ENCODE peak calls at places on chromosome 19, in seven cellular contexts. Q is Panc1; Z is transverse colon; U is CD4-positive, alpha-beta memory T cell; G is body of pancreas; C is GM23338; A is testis. F is an unnamed sample.
A peak's percentile ranks its signal among the peaks of the same experiment; 100 is the strongest.

GRCh38 chr19:8481191-8481590 is 21.2 kb downstream of the PRAM1 start:
- DNase-seq in G (no peak), C (no peak), A (no peak), U (no peak), Z (no peak), Q (no peak), F (no peak)

GRCh38 chr19:47229674-47230121 is 1.3 kb downstream of the BBC3 start:
- DNase-seq in U (peak; percentile 43), Q (no peak), G (no peak), Z (peak; percentile 38), A (peak; percentile 45), C (no peak), F (no peak)

GRCh38 chr19:2625434-2625833 is 77.1 kb downstream of the GNG7 start:
- DNase-seq in Z (peak; percentile 75), U (no peak), G (peak; percentile 65), C (no peak), A (no peak), Q (no peak), F (no peak)

GRCh38 chr19:13629687-13630357 is 123.5 kb upstream of the CACNA1A start:
- DNase-seq in U (no peak), A (no peak), Q (no peak), C (no peak), Z (no peak), G (no peak), F (no peak)

GRCh38 chr19:35868823-35869326 is 501 bp downstream of the APLP1 start:
- DNase-seq in G (no peak), A (no peak), C (peak; percentile 20), U (no peak), Z (no peak), Q (no peak), F (no peak)

GRCh38 chr19:34370117-34370516 is 5.1 kb downstream of the GPI start:
- DNase-seq in Z (no peak), Q (no peak), G (no peak), U (no peak), C (no peak), A (no peak), F (no peak)

GRCh38 chr19:12838182-12838890 is at the start of gene MAST1:
- DNase-seq in U (peak; percentile 54), C (peak; percentile 80), G (peak; percentile 41), A (peak; percentile 45), Z (peak; percentile 46), Q (no peak), F (no peak)

GRCh38 chr19:1853295-1854031 is 5.2 kb upstream of the REXO1 start:
- DNase-seq in Q (no peak), G (peak; percentile 84), Z (peak; percentile 94), A (peak; percentile 84), C (peak; percentile 87), U (peak; percentile 77), F (peak; percentile 86)

GRCh38 chr19:2477141-2477710 is 1.3 kb downstream of the GADD45B start:
- DNase-seq in A (no peak), C (no peak), Z (peak; percentile 73), Q (no peak), G (peak; percentile 48), U (no peak), F (peak; percentile 71)

GRCh38 chr19:18650048-18650435 is 13.2 kb downstream of the KLHL26 start:
- DNase-seq in U (no peak), Z (no peak), G (peak; percentile 44), C (no peak), A (peak; percentile 74), Q (no peak), F (peak; percentile 67)

GRCh38 chr19:18460313-18460712 is 22.4 kb upstream of the ISYNA1 start:
- DNase-seq in U (no peak), C (no peak), A (peak; percentile 59), Z (peak; percentile 66), Q (no peak), G (peak; percentile 50), F (peak; percentile 95)

GRCh38 chr19:5393088-5393487 is 52.5 kb upstream of the PTPRS start:
- DNase-seq in A (no peak), C (no peak), G (no peak), U (no peak), Z (no peak), Q (no peak), F (no peak)

GRCh38 chr19:45503909-45504308 is 3.4 kb upstream of the VASP start:
- DNase-seq in G (no peak), A (no peak), Q (no peak), C (no peak), U (no peak), Z (no peak), F (no peak)

GRCh38 chr19:50500060-50500752 is 10.8 kb downstream of the JOSD2 start:
- DNase-seq in Z (no peak), U (no peak), A (no peak), C (peak; percentile 68), Q (no peak), G (no peak), F (peak; percentile 67)

GRCh38 chr19:47778954-47779351 is 450 bp downstream of the SELENOW start:
- DNase-seq in Q (no peak), Z (peak; percentile 45), U (no peak), C (no peak), G (peak; percentile 20), A (no peak), F (peak; percentile 79)

GRCh38 chr19:9857920-9858746 is 23.0 kb downstream of the PIN1 start:
- DNase-seq in U (peak; percentile 58), G (no peak), A (no peak), Z (no peak), C (no peak), Q (no peak), F (no peak)

GRCh38 chr19:13053238-13053637 is 49.4 kb downstream of the LYL1 start:
- DNase-seq in C (no peak), Q (no peak), Z (no peak), G (no peak), A (no peak), U (no peak), F (no peak)

GRCh38 chr19:2311093-2311492 is 3.1 kb upstream of the LINGO3 start:
- DNase-seq in A (no peak), U (no peak), Q (no peak), G (no peak), C (no peak), Z (no peak), F (no peak)

GRCh38 chr19:14432817-14433453 is at the start of gene PKN1:
- DNase-seq in A (peak; percentile 53), G (peak; percentile 38), Z (peak; percentile 59), U (peak; percentile 22), C (peak; percentile 88), Q (no peak), F (no peak)

GRCh38 chr19:46697142-46697960 is 19.6 kb downstream of the PRKD2 start:
- DNase-seq in Q (no peak), A (peak; percentile 90), Z (peak; percentile 96), G (peak; percentile 91), C (peak; percentile 99), U (peak; percentile 9), F (peak; percentile 91)

GRCh38 chr19:6061420-6062130 is 48.7 kb downstream of the RFX2 start:
- DNase-seq in G (no peak), Q (no peak), A (peak; percentile 26), Z (peak; percentile 62), C (no peak), U (no peak), F (peak; percentile 77)

DNA sequence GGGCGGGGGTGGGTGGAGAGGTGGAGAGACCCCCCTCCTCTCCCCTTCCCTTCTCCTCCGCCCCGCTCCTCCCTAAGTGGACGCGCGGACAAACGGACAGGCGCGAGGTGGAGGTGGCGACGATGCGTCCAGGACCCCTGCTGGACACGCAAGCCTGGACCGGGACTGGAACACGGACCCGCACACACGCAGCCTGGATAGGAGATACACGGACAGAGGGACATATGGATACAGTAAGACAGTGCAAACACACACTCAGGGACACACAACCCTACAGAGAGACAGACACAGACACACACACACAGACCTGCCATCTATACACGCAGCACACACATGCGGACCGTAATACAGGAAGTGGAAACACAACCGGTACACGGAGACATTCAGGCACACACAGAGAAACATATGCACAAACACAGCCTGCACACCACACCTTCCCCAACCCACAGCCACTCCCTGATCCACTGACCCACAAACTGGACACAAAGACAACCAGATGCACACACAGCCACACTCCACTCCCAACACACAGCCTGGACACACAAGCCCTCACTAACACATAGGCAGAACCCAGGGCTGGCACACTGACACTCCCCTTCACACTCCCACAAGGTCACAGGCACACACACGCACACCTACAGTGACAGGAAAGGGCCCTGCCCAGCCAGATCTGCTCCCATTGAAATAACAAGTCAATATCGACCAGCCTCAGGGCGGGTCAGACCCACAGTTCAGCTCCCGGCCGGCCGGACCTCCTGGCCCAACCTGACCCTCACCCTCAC is 696 bp upstream of the ERFL start:
- DNase-seq in U (peak; percentile 54), G (no peak), A (no peak), Q (no peak), C (no peak), Z (peak; percentile 55), F (no peak)
- H3K4me3 ChIP-seq in U (peak overlapping the region; percentile 37), G (peak overlapping the region; percentile 1), A (peak overlapping the region; percentile 60), Q (peak overlapping the region; percentile 53), C (peak overlapping the region; percentile 63), Z (peak overlapping the region; percentile 39), F (no peak overlapping the region)

GRCh38 chr19:51564791-51565190 is 6.3 kb upstream of the ZNF175 start:
- DNase-seq in A (no peak), Q (no peak), C (peak; percentile 66), U (no peak), G (no peak), Z (no peak), F (no peak)

GRCh38 chr19:51560339-51560738 is 10.7 kb upstream of the ZNF175 start:
- DNase-seq in Z (no peak), A (no peak), Q (no peak), U (no peak), C (peak; percentile 42), G (no peak), F (no peak)

GRCh38 chr19:51559240-51559639 is 11.8 kb upstream of the ZNF175 start:
- DNase-seq in Z (no peak), C (no peak), A (no peak), G (no peak), Q (no peak), U (no peak), F (no peak)
- H3K4me1 ChIP-seq in Z (no peaks in the 10 kb centered on the region), C (no peaks in the 10 kb centered on the region), A (no peaks in the 10 kb centered on the region), G (no peaks in the 10 kb centered on the region), Q (no peaks in the 10 kb centered on the region), U (no peaks in the 10 kb centered on the region), F (no peaks in the 10 kb centered on the region)

DNA sequence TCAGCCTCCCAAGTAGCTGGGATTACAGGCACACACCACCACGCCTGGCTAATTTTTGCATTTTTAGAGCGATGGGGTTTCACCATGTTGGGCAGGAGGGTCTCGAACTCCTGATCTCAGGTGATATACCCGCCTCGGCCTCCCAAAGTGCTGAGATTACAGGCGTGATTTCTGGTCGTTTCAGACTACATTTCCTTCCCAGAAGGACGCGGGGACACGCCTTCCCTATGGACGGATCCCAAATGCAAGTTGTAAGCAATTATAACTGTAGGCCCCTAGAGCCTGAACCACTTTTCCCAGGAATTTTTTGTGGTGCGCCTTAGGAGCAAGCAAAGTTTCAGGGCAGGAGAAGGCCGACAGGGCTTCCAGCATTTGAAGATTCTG is 17.8 kb upstream of the ZNF331 start:
- DNase-seq in U (no peak), Z (no peak), G (no peak), A (no peak), C (no peak), Q (no peak), F (no peak)
- H3K4me3 ChIP-seq in U (peak overlapping the region; percentile 53), Z (peak overlapping the region; percentile 52), G (no peak overlapping the region), A (peak overlapping the region; percentile 67), C (peak overlapping the region; percentile 43), Q (peak overlapping the region; percentile 96), F (peak overlapping the region; percentile 5)

GRCh38 chr19:55255618-55256423 is 3.0 kb downstream of the PPP6R1 start:
- DNase-seq in A (no peak), G (no peak), Z (peak; percentile 42), C (no peak), Q (no peak), U (peak; percentile 43), F (no peak)
- H3K4me1 ChIP-seq in A (peaks cover 31% of the 10 kb centered on the region), G (peaks cover 44% of the 10 kb centered on the region), Z (peaks cover 34% of the 10 kb centered on the region), C (peaks cover 30% of the 10 kb centered on the region), Q (peaks cover 50% of the 10 kb centered on the region), U (peaks cover 75% of the 10 kb centered on the region), F (no peaks in the 10 kb centered on the region)

F was measured in aorta.